ENCODE peak calls at places on chromosomes 16 and 17, in eight cellular contexts. T, G, N, X, W, U, Y and B are unnamed samples.

GRCh38 chr16:29745126-29745852 is 501 bp downstream of the C16orf54 start:
- DNase-seq in Y (no peak), N (no peak), T (no peak), G (no peak), X (no peak), U (no peak), W (no peak), B (peak)

GRCh38 chr16:3776316-3776715 is 59.0 kb upstream of the TRAP1 start:
- DNase-seq in W (no peak), U (no peak), Y (no peak), N (no peak), X (peak), T (peak), G (no peak), B (no peak)

GRCh38 chr17:8310601-8311123 is 621 bp downstream of the ARHGEF15 start:
- DNase-seq in X (no peak), Y (no peak), U (no peak), T (no peak), G (no peak), W (no peak), N (no peak), B (no peak)

GRCh38 chr16:12971216-12971615 is 69.8 kb downstream of the SHISA9 start:
- DNase-seq in N (peak), G (no peak), X (no peak), T (no peak), W (peak), U (peak), Y (peak), B (no peak)

GRCh38 chr16:11914759-11915643 is 755 bp downstream of the GSPT1 start:
- DNase-seq in X (peak), Y (peak), W (no peak), T (peak), U (peak), G (peak), N (peak), B (no peak)

GRCh38 chr17:6423931-6424330 is 11.0 kb downstream of the AIPL1 start:
- DNase-seq in G (no peak), N (no peak), Y (no peak), U (no peak), X (no peak), T (no peak), W (no peak), B (no peak)

GRCh38 chr16:5490499-5490898 is 392.9 kb upstream of the EEF2KMT start:
- DNase-seq in W (no peak), T (no peak), N (peak), G (no peak), Y (no peak), U (no peak), X (no peak), B (no peak)

GRCh38 chr17:78113804-78114785 is 14.5 kb downstream of the TMC6 start:
- DNase-seq in G (no peak), T (no peak), W (no peak), N (no peak), X (no peak), U (no peak), Y (no peak), B (no peak)

GRCh38 chr17:82315703-82316358 is 1.6 kb downstream of the CD7 start:
- DNase-seq in T (no peak), G (no peak), N (peak), Y (no peak), X (no peak), U (no peak), W (no peak), B (no peak)

GRCh38 chr16:14186007-14186953 is 115.2 kb downstream of the MRTFB start:
- DNase-seq in G (no peak), Y (peak), T (no peak), W (no peak), N (peak), X (peak), U (no peak), B (no peak)

GRCh38 chr17:74748529-74749261 is at the start of gene NHERF1:
- DNase-seq in W (peak), G (peak), T (peak), U (peak), Y (peak), N (peak), X (peak), B (peak)
- TF ChIP-seq CTCF in W (peak), G (no peak), T (no peak), U (no peak), Y (peak), N (peak), X (no peak), B (no peak)

GRCh38 chr17:4997302-4998026 is at the start of the genes INCA1 and KIF1C:
- DNase-seq in T (peak), W (peak), N (peak), Y (peak), U (peak), X (peak), G (peak), B (peak)
- TF ChIP-seq CTCF in T (no peak), W (peak), N (no peak), Y (peak), U (no peak), X (peak), G (no peak), B (no peak)

GRCh38 chr16:48704710-48705109 is 94.7 kb upstream of the N4BP1 start:
- DNase-seq in W (no peak), G (no peak), N (no peak), Y (no peak), X (no peak), U (no peak), T (no peak), B (no peak)
- TF ChIP-seq CTCF in W (no peak), G (no peak), N (no peak), Y (no peak), X (no peak), U (no peak), T (no peak), B (no peak)

GRCh38 chr17:50144845-50145531 is 5.5 kb downstream of the PPP1R9B start:
- DNase-seq in N (no peak), T (no peak), Y (no peak), G (peak), U (no peak), W (no peak), X (peak), B (no peak)

GRCh38 chr17:50147841-50148225 is 2.6 kb downstream of the PPP1R9B start:
- DNase-seq in W (no peak), G (peak), N (no peak), T (no peak), X (no peak), Y (no peak), U (no peak), B (no peak)

GRCh38 chr17:50145532-50146229 is 4.8 kb downstream of the PPP1R9B start:
- DNase-seq in X (no peak), N (no peak), U (no peak), Y (no peak), G (no peak), T (no peak), W (no peak), B (no peak)

GRCh38 chr17:50146927-50147640 is 3.4 kb downstream of the PPP1R9B start:
- DNase-seq in N (no peak), W (no peak), T (no peak), Y (no peak), G (peak), X (no peak), U (no peak), B (no peak)

GRCh38 chr17:50146230-50146926 is 4.1 kb downstream of the PPP1R9B start:
- DNase-seq in G (peak), Y (no peak), U (no peak), X (no peak), T (no peak), W (no peak), N (no peak), B (no peak)
- TF ChIP-seq CTCF in G (no peak), Y (peak), U (peak), X (no peak), T (no peak), W (peak), N (no peak), B (no peak)

GRCh38 chr17:19648475-19649406 is at the start of gene ALDH3A2:
- DNase-seq in N (peak), W (peak), X (peak), T (peak), G (peak), Y (peak), U (peak), B (peak)
- TF ChIP-seq CTCF in N (no peak), W (peak), X (peak), T (no peak), G (no peak), Y (peak), U (no peak), B (no peak)